ENCODE peak calls at places on chromosomes 16 and 17, in seven cellular contexts. X is prostate gland, S is A549, K is RWPE1, I is gastrocnemius medialis, Z is GM23338, Y is ascending aorta. U is an unnamed sample.

GRCh38 chr16:13793788-13794461 is 126.0 kb upstream of the ERCC4 start:
- DNase-seq in X (no peak), Y (no peak), S (no peak), K (no peak), I (peak; percentile 12), Z (no peak), U (no peak)

GRCh38 chr17:29179232-29180036 is 764 bp downstream of the MYO18A start:
- DNase-seq in X (peak; percentile 57), Y (no peak), S (peak; percentile 79), K (peak; percentile 83), Z (peak; percentile 94), I (no peak), U (peak; percentile 35)

GRCh38 chr17:80790021-80790765 is 201.4 kb upstream of the CHMP6 start:
- DNase-seq in S (no peak), Y (no peak), Z (no peak), K (no peak), I (no peak), X (no peak), U (no peak)

GRCh38 chr16:66277311-66278070 is 89.0 kb upstream of the CDH5 start:
- DNase-seq in Y (no peak), K (no peak), S (no peak), I (no peak), X (no peak), Z (no peak), U (no peak)

GRCh38 chr16:67805718-67806427 is 487 bp downstream of the RANBP10 start:
- DNase-seq in Y (no peak), X (no peak), I (peak; percentile 48), K (peak; percentile 13), Z (peak; percentile 44), S (no peak), U (no peak)

GRCh38 chr17:37701424-37702020 is 43.3 kb downstream of the HNF1B start:
- DNase-seq in K (no peak), S (peak; percentile 75), Z (peak; percentile 62), Y (no peak), X (no peak), I (no peak), U (no peak)

GRCh38 chr17:76940738-76941350 is 72.6 kb downstream of the MGAT5B start:
- DNase-seq in X (no peak), S (no peak), K (no peak), Z (peak; percentile 90), I (no peak), Y (no peak), U (no peak)

GRCh38 chr16:67284699-67285646 is 5.6 kb downstream of the PLEKHG4 start:
- DNase-seq in S (peak; percentile 61), K (no peak), X (peak; percentile 36), I (peak; percentile 54), Z (peak; percentile 91), Y (no peak), U (no peak)

GRCh38 chr16:56475226-56475625 is 23.9 kb downstream of the OGFOD1 start:
- DNase-seq in I (no peak), Z (no peak), K (no peak), X (no peak), Y (no peak), S (no peak), U (no peak)

GRCh38 chr17:16923097-16923903 is 48.6 kb downstream of the TNFRSF13B start:
- DNase-seq in Z (no peak), X (no peak), Y (no peak), S (no peak), I (no peak), K (no peak), U (no peak)

GRCh38 chr17:49850772-49851386 is 3.0 kb upstream of the TAC4 start:
- DNase-seq in Z (peak; percentile 40), K (no peak), X (no peak), Y (no peak), I (no peak), S (no peak), U (no peak)

GRCh38 chr16:88484505-88485365 is 31.7 kb downstream of the ZFPM1 start:
- DNase-seq in S (no peak), Z (no peak), I (no peak), Y (no peak), X (no peak), K (no peak), U (no peak)

GRCh38 chr16:62907562-62907961 is 871.3 kb upstream of the CDH8 start:
- DNase-seq in I (no peak), K (no peak), Y (no peak), Z (no peak), X (no peak), S (no peak), U (no peak)

GRCh38 chr17:45286286-45286685 is 24.4 kb upstream of the SPATA32 start:
- DNase-seq in Y (no peak), S (no peak), Z (no peak), I (no peak), X (no peak), K (no peak), U (no peak)

GRCh38 chr17:45279898-45280297 is 18.0 kb upstream of the SPATA32 start:
- DNase-seq in X (no peak), Z (no peak), S (no peak), Y (no peak), K (no peak), I (peak; percentile 67), U (no peak)

GRCh38 chr17:45282683-45283644 is 21.1 kb upstream of the SPATA32 start:
- DNase-seq in Z (no peak), Y (no peak), K (no peak), X (no peak), I (peak; percentile 98), S (no peak), U (no peak)

GRCh38 chr17:45284176-45285140 is 22.6 kb upstream of the SPATA32 start:
- DNase-seq in S (no peak), I (peak; percentile 98), Z (peak; percentile 43), X (peak; percentile 83), Y (no peak), K (peak; percentile 66), U (no peak)

GRCh38 chr17:45283711-45284110 is 21.8 kb upstream of the SPATA32 start:
- DNase-seq in Y (no peak), Z (no peak), S (no peak), X (no peak), K (no peak), I (no peak), U (no peak)
- TF ChIP-seq CTCF in Y (no peak), Z (no peak), S (no peak), X (no peak), K (no peak), I (no peak), U (no peak)

DNA sequence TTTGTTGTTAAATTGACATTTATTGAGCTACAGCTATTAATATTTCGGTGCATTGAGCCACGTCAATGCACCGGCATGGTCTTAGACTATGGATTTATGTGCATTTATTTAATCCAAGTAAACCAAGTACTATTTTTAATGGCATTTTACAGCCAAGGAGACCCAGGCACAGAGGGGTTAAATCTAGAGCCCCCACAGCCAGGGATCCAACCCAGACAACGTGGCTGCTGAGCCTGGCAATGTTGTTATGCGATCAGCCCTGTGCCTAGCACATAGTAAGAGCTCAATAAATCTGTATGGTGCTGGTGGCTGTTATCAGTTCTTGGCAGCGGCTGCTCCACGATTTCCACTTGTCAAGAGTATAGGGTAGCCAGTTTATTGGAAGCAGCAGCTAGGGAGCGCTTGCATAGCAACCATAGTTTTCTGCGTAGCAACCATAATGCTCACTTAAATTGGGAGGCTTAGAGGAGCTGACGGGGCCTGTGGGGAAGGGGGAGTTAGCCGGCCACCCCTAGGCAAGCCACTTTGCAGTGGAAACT is 541 bp upstream of the RBBP6 start:
- DNase-seq in S (peak; percentile 60), X (no peak), I (no peak), Z (no peak), Y (no peak), K (no peak), U (no peak)
- TF ChIP-seq CTCF in S (no peak), X (no peak), I (no peak), Z (peak; percentile 8), Y (no peak), K (no peak), U (no peak)

DNA sequence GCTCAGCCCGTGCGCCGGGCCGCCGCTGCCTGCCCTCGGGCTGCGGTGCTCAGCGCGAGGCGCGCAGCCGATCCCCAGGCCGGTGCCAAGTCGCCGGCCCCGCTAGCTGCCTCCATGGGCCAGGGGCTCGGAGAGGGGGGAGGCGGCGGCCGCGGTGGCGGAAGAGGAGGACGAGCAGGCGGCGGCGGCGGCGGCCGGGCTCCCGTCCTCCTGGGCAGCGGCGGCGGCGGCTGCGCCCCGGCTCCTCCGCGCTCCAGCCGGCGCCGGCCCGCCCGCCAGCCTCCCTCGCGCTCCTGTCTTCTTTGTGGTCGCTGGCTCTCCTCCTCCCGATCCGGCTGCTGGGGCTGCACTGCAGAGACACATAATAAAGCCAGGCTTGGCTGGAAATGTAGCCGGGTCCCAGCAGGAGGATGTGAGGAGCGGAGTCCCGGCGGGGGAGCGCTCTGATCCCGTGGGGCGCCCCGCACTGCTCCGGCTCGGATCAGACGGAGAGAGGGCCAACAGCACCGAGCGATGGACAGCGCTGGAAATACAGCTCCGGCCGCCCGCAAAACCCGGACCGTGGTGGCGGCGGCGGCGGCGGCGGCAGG is 924 bp upstream of the ZNF423 start:
- DNase-seq in X (peak; percentile 69), Z (peak; percentile 89), Y (no peak), K (peak; percentile 66), S (peak; percentile 79), I (peak; percentile 84), U (no peak)
- TF ChIP-seq CTCF in X (no peak), Z (peak; percentile 68), Y (peak; percentile 42), K (no peak), S (no peak), I (no peak), U (peak; percentile 42)

DNA sequence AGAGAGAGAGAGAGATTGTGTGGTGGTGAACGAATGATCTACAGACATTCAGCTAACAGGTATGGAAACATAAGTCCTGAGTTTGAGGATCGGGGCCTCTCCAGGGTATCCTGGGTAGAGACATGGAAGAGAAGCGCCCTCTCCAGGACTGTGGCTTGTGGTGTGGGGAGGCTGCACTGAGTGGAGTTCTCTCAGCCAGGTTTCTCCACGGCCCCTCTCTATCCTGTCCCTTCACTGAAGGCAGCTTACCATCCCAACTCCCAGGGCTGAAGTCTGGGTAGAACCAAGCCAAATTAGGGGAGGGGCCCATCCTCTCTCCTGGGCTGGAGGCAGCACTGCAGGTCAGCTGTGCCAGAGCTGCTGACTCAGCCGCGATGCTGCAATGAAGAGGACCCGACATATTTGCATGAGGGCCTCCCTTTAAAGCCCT is 6.2 kb downstream of the C1QL1 start:
- DNase-seq in X (no peak), I (no peak), K (no peak), S (no peak), Y (no peak), Z (peak; percentile 73), U (peak; percentile 15)
- TF ChIP-seq CTCF in X (no peak), I (no peak), K (no peak), S (peak; percentile 17), Y (no peak), Z (peak; percentile 70), U (peak; percentile 35)

GRCh38 chr16:2359919-2360318 is 19.4 kb upstream of the ABCA3 start:
- DNase-seq in I (no peak), X (no peak), S (no peak), Z (no peak), Y (no peak), K (no peak), U (no peak)
- TF ChIP-seq CTCF in I (no peak), X (no peak), S (no peak), Z (no peak), Y (no peak), K (no peak), U (no peak)

U was measured in D721Med.